ENCODE peak calls at places on chromosomes 7 and 10, in nine cellular contexts. One of them, this sample, is unnamed.

GRCh38 chr7:17598846-17599245 is 300.4 kb downstream of the AHR start:
- DNase-seq in heart right ventricle: no peak
- DNase-seq in GM12865: no peak
- DNase-seq in GDM1: no peak
- DNase-seq in stimulated activated CD8-positive, alpha-beta memory T cell treated with anti-CD3 and anti-CD28 coated beads, Interleukin-12 subunit alpha, Interleukin-12 subunit beta, amount 100 ng/mL, for 4 hours: no peak
- DNase-seq in anterior cingulate cortex: no peak
- DNase-seq in T-cell: no peak
- DNase-seq in HT1080: no peak
- DNase-seq in AG09309: no peak
- DNase-seq in this sample: no peak

GRCh38 chr7:6447589-6448210 is at the start of gene DAGLB:
- DNase-seq in HT1080: peak; percentile 87
- DNase-seq in GDM1: peak; percentile 89
- DNase-seq in anterior cingulate cortex: peak; percentile 81
- DNase-seq in GM12865: peak; percentile 97
- DNase-seq in AG09309: peak; percentile 40
- DNase-seq in heart right ventricle: peak; percentile 98
- DNase-seq in T-cell: peak; percentile 96
- DNase-seq in stimulated activated CD8-positive, alpha-beta memory T cell treated with anti-CD3 and anti-CD28 coated beads, Interleukin-12 subunit alpha, Interleukin-12 subunit beta, amount 100 ng/mL, for 4 hours: peak; percentile 93
- DNase-seq in this sample: peak; percentile 39

GRCh38 chr7:111486472-111487142 is 75.7 kb downstream of the IMMP2L start:
- DNase-seq in stimulated activated CD8-positive, alpha-beta memory T cell treated with anti-CD3 and anti-CD28 coated beads, Interleukin-12 subunit alpha, Interleukin-12 subunit beta, amount 100 ng/mL, for 4 hours: no peak
- DNase-seq in AG09309: peak; percentile 13
- DNase-seq in GM12865: peak; percentile 42
- DNase-seq in HT1080: peak; percentile 34
- DNase-seq in anterior cingulate cortex: no peak
- DNase-seq in T-cell: no peak
- DNase-seq in heart right ventricle: no peak
- DNase-seq in GDM1: peak; percentile 2
- DNase-seq in this sample: peak; percentile 57

GRCh38 chr7:26868841-26869505 is 4.6 kb upstream of the SKAP2 start:
- DNase-seq in heart right ventricle: no peak
- DNase-seq in anterior cingulate cortex: no peak
- DNase-seq in stimulated activated CD8-positive, alpha-beta memory T cell treated with anti-CD3 and anti-CD28 coated beads, Interleukin-12 subunit alpha, Interleukin-12 subunit beta, amount 100 ng/mL, for 4 hours: no peak
- DNase-seq in AG09309: no peak
- DNase-seq in T-cell: no peak
- DNase-seq in GDM1: no peak
- DNase-seq in GM12865: no peak
- DNase-seq in HT1080: peak; percentile 53
- DNase-seq in this sample: no peak

GRCh38 chr10:18216482-18216881 is 76.3 kb downstream of the CACNB2 start:
- DNase-seq in heart right ventricle: no peak
- DNase-seq in GM12865: peak; percentile 3
- DNase-seq in AG09309: no peak
- DNase-seq in GDM1: no peak
- DNase-seq in anterior cingulate cortex: peak; percentile 10
- DNase-seq in T-cell: no peak
- DNase-seq in HT1080: peak; percentile 18
- DNase-seq in stimulated activated CD8-positive, alpha-beta memory T cell treated with anti-CD3 and anti-CD28 coated beads, Interleukin-12 subunit alpha, Interleukin-12 subunit beta, amount 100 ng/mL, for 4 hours: no peak
- DNase-seq in this sample: peak; percentile 83

GRCh38 chr10:111076191-111076681 is 593 bp upstream of the ADRA2A start:
- DNase-seq in anterior cingulate cortex: peak; percentile 43
- DNase-seq in GDM1: peak; percentile 54
- DNase-seq in stimulated activated CD8-positive, alpha-beta memory T cell treated with anti-CD3 and anti-CD28 coated beads, Interleukin-12 subunit alpha, Interleukin-12 subunit beta, amount 100 ng/mL, for 4 hours: peak; percentile 17
- DNase-seq in AG09309: no peak
- DNase-seq in heart right ventricle: peak; percentile 59
- DNase-seq in GM12865: peak; percentile 46
- DNase-seq in T-cell: peak; percentile 45
- DNase-seq in HT1080: peak; percentile 49
- DNase-seq in this sample: peak; percentile 94

GRCh38 chr10:132987671-132988571 is 45.6 kb upstream of the CFAP46 start:
- DNase-seq in GM12865: no peak
- DNase-seq in stimulated activated CD8-positive, alpha-beta memory T cell treated with anti-CD3 and anti-CD28 coated beads, Interleukin-12 subunit alpha, Interleukin-12 subunit beta, amount 100 ng/mL, for 4 hours: no peak
- DNase-seq in GDM1: peak; percentile 82
- DNase-seq in HT1080: peak; percentile 83
- DNase-seq in anterior cingulate cortex: peak; percentile 61
- DNase-seq in heart right ventricle: no peak
- DNase-seq in T-cell: no peak
- DNase-seq in AG09309: peak; percentile 74
- DNase-seq in this sample: no peak

GRCh38 chr7:128150223-128150622 is 90.9 kb upstream of the LEP start:
- DNase-seq in T-cell: no peak
- DNase-seq in heart right ventricle: no peak
- DNase-seq in stimulated activated CD8-positive, alpha-beta memory T cell treated with anti-CD3 and anti-CD28 coated beads, Interleukin-12 subunit alpha, Interleukin-12 subunit beta, amount 100 ng/mL, for 4 hours: no peak
- DNase-seq in GDM1: no peak
- DNase-seq in GM12865: no peak
- DNase-seq in AG09309: no peak
- DNase-seq in HT1080: no peak
- DNase-seq in anterior cingulate cortex: no peak
- DNase-seq in this sample: no peak

GRCh38 chr7:78489423-78489822 is 690.9 kb downstream of the PHTF2 start:
- DNase-seq in stimulated activated CD8-positive, alpha-beta memory T cell treated with anti-CD3 and anti-CD28 coated beads, Interleukin-12 subunit alpha, Interleukin-12 subunit beta, amount 100 ng/mL, for 4 hours: no peak
- DNase-seq in GM12865: no peak
- DNase-seq in GDM1: no peak
- DNase-seq in HT1080: no peak
- DNase-seq in heart right ventricle: no peak
- DNase-seq in anterior cingulate cortex: no peak
- DNase-seq in AG09309: no peak
- DNase-seq in T-cell: no peak
- DNase-seq in this sample: no peak

GRCh38 chr7:77415474-77415821 is 701 bp downstream of the GSAP start:
- DNase-seq in T-cell: peak; percentile 26
- DNase-seq in GM12865: peak; percentile 48
- DNase-seq in stimulated activated CD8-positive, alpha-beta memory T cell treated with anti-CD3 and anti-CD28 coated beads, Interleukin-12 subunit alpha, Interleukin-12 subunit beta, amount 100 ng/mL, for 4 hours: no peak
- DNase-seq in GDM1: no peak
- DNase-seq in AG09309: no peak
- DNase-seq in heart right ventricle: peak; percentile 15
- DNase-seq in HT1080: no peak
- DNase-seq in anterior cingulate cortex: no peak
- DNase-seq in this sample: no peak

GRCh38 chr7:51351661-51352060 is 35.1 kb upstream of the COBL start:
- DNase-seq in AG09309: no peak
- DNase-seq in anterior cingulate cortex: no peak
- DNase-seq in HT1080: no peak
- DNase-seq in GM12865: no peak
- DNase-seq in T-cell: no peak
- DNase-seq in GDM1: no peak
- DNase-seq in stimulated activated CD8-positive, alpha-beta memory T cell treated with anti-CD3 and anti-CD28 coated beads, Interleukin-12 subunit alpha, Interleukin-12 subunit beta, amount 100 ng/mL, for 4 hours: no peak
- DNase-seq in heart right ventricle: no peak
- DNase-seq in this sample: no peak

GRCh38 chr10:48199580-48200377 is 74.7 kb downstream of the FRMPD2 start:
- DNase-seq in AG09309: peak; percentile 83
- DNase-seq in GM12865: no peak
- DNase-seq in heart right ventricle: no peak
- DNase-seq in T-cell: no peak
- DNase-seq in stimulated activated CD8-positive, alpha-beta memory T cell treated with anti-CD3 and anti-CD28 coated beads, Interleukin-12 subunit alpha, Interleukin-12 subunit beta, amount 100 ng/mL, for 4 hours: no peak
- DNase-seq in GDM1: no peak
- DNase-seq in anterior cingulate cortex: no peak
- DNase-seq in HT1080: peak; percentile 69
- DNase-seq in this sample: peak; percentile 97

GRCh38 chr10:72308320-72308987 is 34.7 kb downstream of the DDIT4 start:
- DNase-seq in GM12865: no peak
- DNase-seq in heart right ventricle: peak; percentile 67
- DNase-seq in stimulated activated CD8-positive, alpha-beta memory T cell treated with anti-CD3 and anti-CD28 coated beads, Interleukin-12 subunit alpha, Interleukin-12 subunit beta, amount 100 ng/mL, for 4 hours: no peak
- DNase-seq in AG09309: no peak
- DNase-seq in T-cell: no peak
- DNase-seq in GDM1: peak; percentile 38
- DNase-seq in anterior cingulate cortex: no peak
- DNase-seq in HT1080: peak; percentile 92
- DNase-seq in this sample: peak; percentile 96

GRCh38 chr7:90276033-90276728 is 31.2 kb downstream of the CFAP69 start:
- DNase-seq in AG09309: no peak
- DNase-seq in T-cell: no peak
- DNase-seq in GM12865: no peak
- DNase-seq in HT1080: no peak
- DNase-seq in GDM1: no peak
- DNase-seq in anterior cingulate cortex: no peak
- DNase-seq in stimulated activated CD8-positive, alpha-beta memory T cell treated with anti-CD3 and anti-CD28 coated beads, Interleukin-12 subunit alpha, Interleukin-12 subunit beta, amount 100 ng/mL, for 4 hours: no peak
- DNase-seq in heart right ventricle: no peak
- DNase-seq in this sample: no peak

GRCh38 chr10:93815304-93816091 is 57.8 kb downstream of the LGI1 start:
- DNase-seq in heart right ventricle: no peak
- DNase-seq in GDM1: no peak
- DNase-seq in AG09309: no peak
- DNase-seq in T-cell: no peak
- DNase-seq in HT1080: peak; percentile 33
- DNase-seq in anterior cingulate cortex: peak; percentile 19
- DNase-seq in stimulated activated CD8-positive, alpha-beta memory T cell treated with anti-CD3 and anti-CD28 coated beads, Interleukin-12 subunit alpha, Interleukin-12 subunit beta, amount 100 ng/mL, for 4 hours: no peak
- DNase-seq in GM12865: peak; percentile 8
- DNase-seq in this sample: no peak

GRCh38 chr7:76234282-76234584 is 32.5 kb downstream of the SRRM3 start:
- DNase-seq in heart right ventricle: no peak
- DNase-seq in T-cell: no peak
- DNase-seq in HT1080: no peak
- DNase-seq in GM12865: no peak
- DNase-seq in AG09309: no peak
- DNase-seq in anterior cingulate cortex: no peak
- DNase-seq in stimulated activated CD8-positive, alpha-beta memory T cell treated with anti-CD3 and anti-CD28 coated beads, Interleukin-12 subunit alpha, Interleukin-12 subunit beta, amount 100 ng/mL, for 4 hours: no peak
- DNase-seq in GDM1: no peak
- DNase-seq in this sample: no peak

GRCh38 chr7:34756025-34756437 is 98.0 kb downstream of the NPSR1 start:
- DNase-seq in T-cell: no peak
- DNase-seq in heart right ventricle: no peak
- DNase-seq in HT1080: no peak
- DNase-seq in stimulated activated CD8-positive, alpha-beta memory T cell treated with anti-CD3 and anti-CD28 coated beads, Interleukin-12 subunit alpha, Interleukin-12 subunit beta, amount 100 ng/mL, for 4 hours: no peak
- DNase-seq in GM12865: no peak
- DNase-seq in AG09309: no peak
- DNase-seq in GDM1: no peak
- DNase-seq in anterior cingulate cortex: no peak
- DNase-seq in this sample: no peak

GRCh38 chr7:116500071-116500853 is 724 bp downstream of the CAV2 start:
- DNase-seq in stimulated activated CD8-positive, alpha-beta memory T cell treated with anti-CD3 and anti-CD28 coated beads, Interleukin-12 subunit alpha, Interleukin-12 subunit beta, amount 100 ng/mL, for 4 hours: no peak
- DNase-seq in anterior cingulate cortex: no peak
- DNase-seq in heart right ventricle: peak; percentile 49
- DNase-seq in T-cell: no peak
- DNase-seq in HT1080: peak; percentile 73
- DNase-seq in GDM1: no peak
- DNase-seq in GM12865: peak; percentile 56
- DNase-seq in AG09309: no peak
- DNase-seq in this sample: no peak

GRCh38 chr7:40526951-40527350 is 392.1 kb downstream of the SUGCT start:
- DNase-seq in heart right ventricle: no peak
- DNase-seq in GDM1: no peak
- DNase-seq in stimulated activated CD8-positive, alpha-beta memory T cell treated with anti-CD3 and anti-CD28 coated beads, Interleukin-12 subunit alpha, Interleukin-12 subunit beta, amount 100 ng/mL, for 4 hours: no peak
- DNase-seq in anterior cingulate cortex: no peak
- DNase-seq in HT1080: no peak
- DNase-seq in AG09309: no peak
- DNase-seq in T-cell: no peak
- DNase-seq in GM12865: no peak
- DNase-seq in this sample: no peak

GRCh38 chr10:130834170-130834569 is 477.4 kb downstream of the TCERG1L start:
- DNase-seq in GM12865: no peak
- DNase-seq in anterior cingulate cortex: no peak
- DNase-seq in AG09309: no peak
- DNase-seq in heart right ventricle: no peak
- DNase-seq in GDM1: no peak
- DNase-seq in stimulated activated CD8-positive, alpha-beta memory T cell treated with anti-CD3 and anti-CD28 coated beads, Interleukin-12 subunit alpha, Interleukin-12 subunit beta, amount 100 ng/mL, for 4 hours: no peak
- DNase-seq in HT1080: no peak
- DNase-seq in T-cell: no peak
- DNase-seq in this sample: no peak

GRCh38 chr7:42247301-42247700 is 10.3 kb upstream of the GLI3 start:
- DNase-seq in HT1080: peak; percentile 96
- DNase-seq in T-cell: no peak
- DNase-seq in stimulated activated CD8-positive, alpha-beta memory T cell treated with anti-CD3 and anti-CD28 coated beads, Interleukin-12 subunit alpha, Interleukin-12 subunit beta, amount 100 ng/mL, for 4 hours: no peak
- DNase-seq in AG09309: no peak
- DNase-seq in GDM1: no peak
- DNase-seq in heart right ventricle: no peak
- DNase-seq in anterior cingulate cortex: no peak
- DNase-seq in GM12865: no peak
- DNase-seq in this sample: no peak

GRCh38 chr10:23826399-23826798 is 382.5 kb upstream of the KIAA1217 start:
- DNase-seq in GDM1: peak; percentile 1
- DNase-seq in stimulated activated CD8-positive, alpha-beta memory T cell treated with anti-CD3 and anti-CD28 coated beads, Interleukin-12 subunit alpha, Interleukin-12 subunit beta, amount 100 ng/mL, for 4 hours: no peak
- DNase-seq in anterior cingulate cortex: no peak
- DNase-seq in T-cell: no peak
- DNase-seq in GM12865: peak; percentile 13
- DNase-seq in heart right ventricle: no peak
- DNase-seq in AG09309: no peak
- DNase-seq in HT1080: peak; percentile 9
- DNase-seq in this sample: peak; percentile 79

GRCh38 chr10:71274901-71275796 is 43.9 kb upstream of the SLC29A3 start:
- DNase-seq in HT1080: no peak
- DNase-seq in AG09309: no peak
- DNase-seq in GM12865: no peak
- DNase-seq in GDM1: no peak
- DNase-seq in T-cell: no peak
- DNase-seq in stimulated activated CD8-positive, alpha-beta memory T cell treated with anti-CD3 and anti-CD28 coated beads, Interleukin-12 subunit alpha, Interleukin-12 subunit beta, amount 100 ng/mL, for 4 hours: no peak
- DNase-seq in anterior cingulate cortex: no peak
- DNase-seq in heart right ventricle: no peak
- DNase-seq in this sample: peak; percentile 70

GRCh38 chr7:94041529-94041928 is 37.4 kb upstream of the BET1 start:
- DNase-seq in HT1080: peak; percentile 75
- DNase-seq in AG09309: no peak
- DNase-seq in stimulated activated CD8-positive, alpha-beta memory T cell treated with anti-CD3 and anti-CD28 coated beads, Interleukin-12 subunit alpha, Interleukin-12 subunit beta, amount 100 ng/mL, for 4 hours: no peak
- DNase-seq in heart right ventricle: no peak
- DNase-seq in GM12865: no peak
- DNase-seq in anterior cingulate cortex: no peak
- DNase-seq in GDM1: no peak
- DNase-seq in T-cell: no peak
- DNase-seq in this sample: no peak

GRCh38 chr10:70579234-70580002 is 23.1 kb downstream of the PRF1 start:
- DNase-seq in GDM1: no peak
- DNase-seq in heart right ventricle: no peak
- DNase-seq in T-cell: no peak
- DNase-seq in anterior cingulate cortex: no peak
- DNase-seq in HT1080: no peak
- DNase-seq in stimulated activated CD8-positive, alpha-beta memory T cell treated with anti-CD3 and anti-CD28 coated beads, Interleukin-12 subunit alpha, Interleukin-12 subunit beta, amount 100 ng/mL, for 4 hours: no peak
- DNase-seq in AG09309: no peak
- DNase-seq in GM12865: peak; percentile 65
- DNase-seq in this sample: no peak

GRCh38 chr10:79493806-79494205 is 18.5 kb upstream of the EIF5AL1 start:
- DNase-seq in T-cell: no peak
- DNase-seq in stimulated activated CD8-positive, alpha-beta memory T cell treated with anti-CD3 and anti-CD28 coated beads, Interleukin-12 subunit alpha, Interleukin-12 subunit beta, amount 100 ng/mL, for 4 hours: no peak
- DNase-seq in heart right ventricle: no peak
- DNase-seq in GDM1: no peak
- DNase-seq in HT1080: no peak
- DNase-seq in anterior cingulate cortex: no peak
- DNase-seq in GM12865: no peak
- DNase-seq in AG09309: no peak
- DNase-seq in this sample: no peak

GRCh38 chr7:41467596-41467995 is 235.3 kb downstream of the INHBA start:
- DNase-seq in T-cell: no peak
- DNase-seq in GM12865: no peak
- DNase-seq in anterior cingulate cortex: no peak
- DNase-seq in GDM1: no peak
- DNase-seq in HT1080: no peak
- DNase-seq in AG09309: no peak
- DNase-seq in heart right ventricle: no peak
- DNase-seq in stimulated activated CD8-positive, alpha-beta memory T cell treated with anti-CD3 and anti-CD28 coated beads, Interleukin-12 subunit alpha, Interleukin-12 subunit beta, amount 100 ng/mL, for 4 hours: no peak
- DNase-seq in this sample: no peak

GRCh38 chr7:122433765-122434164 is 129.2 kb upstream of the FEZF1 start:
- DNase-seq in anterior cingulate cortex: no peak
- DNase-seq in GDM1: no peak
- DNase-seq in stimulated activated CD8-positive, alpha-beta memory T cell treated with anti-CD3 and anti-CD28 coated beads, Interleukin-12 subunit alpha, Interleukin-12 subunit beta, amount 100 ng/mL, for 4 hours: no peak
- DNase-seq in GM12865: no peak
- DNase-seq in HT1080: no peak
- DNase-seq in T-cell: no peak
- DNase-seq in AG09309: no peak
- DNase-seq in heart right ventricle: no peak
- DNase-seq in this sample: no peak

GRCh38 chr10:52423369-52423768 is 109.3 kb downstream of the DKK1 start:
- DNase-seq in GM12865: no peak
- DNase-seq in HT1080: no peak
- DNase-seq in GDM1: no peak
- DNase-seq in stimulated activated CD8-positive, alpha-beta memory T cell treated with anti-CD3 and anti-CD28 coated beads, Interleukin-12 subunit alpha, Interleukin-12 subunit beta, amount 100 ng/mL, for 4 hours: no peak
- DNase-seq in anterior cingulate cortex: no peak
- DNase-seq in heart right ventricle: no peak
- DNase-seq in AG09309: no peak
- DNase-seq in T-cell: no peak
- DNase-seq in this sample: no peak

GRCh38 chr10:21523557-21524008 is 1.9 kb downstream of the SKIDA1 start:
- DNase-seq in anterior cingulate cortex: no peak
- DNase-seq in stimulated activated CD8-positive, alpha-beta memory T cell treated with anti-CD3 and anti-CD28 coated beads, Interleukin-12 subunit alpha, Interleukin-12 subunit beta, amount 100 ng/mL, for 4 hours: no peak
- DNase-seq in HT1080: no peak
- DNase-seq in GDM1: no peak
- DNase-seq in heart right ventricle: no peak
- DNase-seq in AG09309: no peak
- DNase-seq in GM12865: no peak
- DNase-seq in T-cell: no peak
- DNase-seq in this sample: peak; percentile 33

GRCh38 chr10:17175551-17175950 is 25.9 kb downstream of the TRDMT1 start:
- DNase-seq in T-cell: peak; percentile 13
- DNase-seq in GDM1: peak; percentile 6
- DNase-seq in GM12865: no peak
- DNase-seq in anterior cingulate cortex: no peak
- DNase-seq in stimulated activated CD8-positive, alpha-beta memory T cell treated with anti-CD3 and anti-CD28 coated beads, Interleukin-12 subunit alpha, Interleukin-12 subunit beta, amount 100 ng/mL, for 4 hours: no peak
- DNase-seq in heart right ventricle: no peak
- DNase-seq in HT1080: peak; percentile 77
- DNase-seq in AG09309: no peak
- DNase-seq in this sample: no peak